ENCODE peak calls at places on chromosomes 4 and X, in six cellular contexts. X is sigmoid colon, A is heart left ventricle, P is upper lobe of left lung, G is transverse colon, Y is uterus. U is an unnamed sample.

GRCh38 chr4:63786181-63786580 is 623.1 kb downstream of the TECRL start:
- DNase-seq in Y (no peak), P (no peak), A (no peak), G (no peak), X (no peak), U (no peak)

GRCh38 chr4:125703443-125703842 is 388.7 kb downstream of the FAT4 start:
- DNase-seq in A (no peak), G (no peak), X (no peak), Y (no peak), P (no peak), U (no peak)

GRCh38 chrX:110004210-110004609 is 1.3 kb downstream of the TMEM164 start:
- DNase-seq in G (peak; percentile 80), P (peak; percentile 72), X (no peak), Y (no peak), A (peak; percentile 36), U (no peak)

GRCh38 chrX:154376768-154377167 is 2.3 kb upstream of the EMD start:
- DNase-seq in X (peak; percentile 91), A (no peak), P (no peak), G (no peak), Y (peak; percentile 74), U (no peak)

GRCh38 chr4:56544573-56545131 is 39.1 kb downstream of the ARL9 start:
- DNase-seq in G (peak; percentile 88), Y (peak; percentile 93), P (peak; percentile 88), A (peak; percentile 82), X (peak; percentile 93), U (peak; percentile 66)

GRCh38 chrX:352582-353314 is 34.0 kb downstream of the PPP2R3B start:
- DNase-seq in A (no peak), G (no peak), Y (no peak), X (peak; percentile 53), P (no peak), U (no peak)

GRCh38 chrX:128769511-128769910 is 717.3 kb upstream of the ACTRT1 start:
- DNase-seq in A (no peak), Y (no peak), P (no peak), X (no peak), G (no peak), U (no peak)

GRCh38 chrX:15947648-15948317 is 93.2 kb upstream of the AP1S2 start:
- DNase-seq in G (no peak), P (no peak), X (no peak), A (no peak), Y (no peak), U (peak; percentile 7)

GRCh38 chr4:123587983-123588494 is 191.4 kb downstream of the SPRY1 start:
- DNase-seq in A (peak; percentile 47), P (peak; percentile 30), X (peak; percentile 84), Y (peak; percentile 18), G (peak; percentile 76), U (peak; percentile 7)

GRCh38 chr4:3499710-3500109 is 32.5 kb downstream of the LRPAP1 start:
- DNase-seq in X (no peak), Y (no peak), P (no peak), A (no peak), G (no peak), U (no peak)

GRCh38 chr4:90190510-90190909 is 63.3 kb downstream of the CCSER1 start:
- DNase-seq in G (no peak), Y (no peak), P (no peak), A (no peak), X (no peak), U (no peak)

GRCh38 chr4:128166982-128167381 is 105.9 kb downstream of the LARP1B start:
- DNase-seq in G (no peak), A (no peak), Y (no peak), X (no peak), P (no peak), U (no peak)

GRCh38 chr4:33709247-33709646 is 2535.1 kb downstream of the ARAP2 start:
- DNase-seq in Y (no peak), P (no peak), X (no peak), G (no peak), A (no peak), U (no peak)

GRCh38 chr4:165379662-165380061 is 854 bp downstream of the CPE start:
- DNase-seq in Y (no peak), X (no peak), P (no peak), G (no peak), A (no peak), U (no peak)

GRCh38 chr4:86918539-86919072 is 16.2 kb upstream of the AFF1 start:
- DNase-seq in Y (no peak), P (no peak), G (no peak), X (no peak), A (no peak), U (no peak)

GRCh38 chr4:51825341-51825740 is 17.6 kb upstream of the DCUN1D4 start:
- DNase-seq in G (no peak), A (no peak), P (no peak), Y (no peak), X (no peak), U (no peak)

GRCh38 chr4:173365359-173365996 is 5.3 kb upstream of the SAP30 start:
- DNase-seq in G (peak; percentile 20), A (no peak), Y (no peak), P (no peak), X (peak; percentile 49), U (no peak)

GRCh38 chr4:128782875-128783614 is 26.5 kb upstream of the JADE1 start:
- DNase-seq in P (no peak), A (no peak), X (no peak), G (no peak), Y (peak; percentile 19), U (no peak)

GRCh38 chr4:109462802-109463201 is 29.2 kb downstream of the SEC24B start:
- DNase-seq in G (no peak), P (no peak), Y (no peak), A (no peak), X (no peak), U (no peak)

GRCh38 chr4:181944527-181944926 is 298.7 kb upstream of the TENM3 start:
- DNase-seq in X (no peak), A (no peak), P (no peak), G (no peak), Y (no peak), U (no peak)

GRCh38 chrX:147901476-147902126 is 10.1 kb upstream of the FMR1 start:
- DNase-seq in Y (no peak), A (no peak), P (no peak), G (no peak), X (no peak), U (no peak)

GRCh38 chrX:107775734-107776511 is at the start of gene TSC22D3:
- DNase-seq in A (peak; percentile 86), P (peak; percentile 89), G (peak; percentile 81), X (peak; percentile 94), Y (peak; percentile 74), U (peak; percentile 66)

GRCh38 chr4:56979674-56980073 is 978 bp downstream of the POLR2B start:
- DNase-seq in X (no peak), Y (no peak), G (peak; percentile 31), P (peak; percentile 46), A (no peak), U (no peak)

GRCh38 chrX:27915617-27916016 is 65.6 kb downstream of the DCAF8L1 start:
- DNase-seq in Y (no peak), P (peak; percentile 21), G (no peak), X (no peak), A (no peak), U (no peak)

GRCh38 chr4:155787113-155787710 is 28.4 kb downstream of the GUCY1B1 start:
- DNase-seq in P (no peak), Y (no peak), A (no peak), X (no peak), G (no peak), U (no peak)

GRCh38 chr4:145626623-145626982 is 7.4 kb downstream of the MMAA start:
- DNase-seq in P (no peak), G (no peak), A (no peak), X (no peak), Y (no peak), U (no peak)

GRCh38 chr4:159077702-159078495 is 25.0 kb upstream of the RAPGEF2 start:
- DNase-seq in G (no peak), P (no peak), A (no peak), Y (no peak), X (no peak), U (no peak)

GRCh38 chr4:85577307-85577706 is 102.4 kb downstream of the ARHGAP24 start:
- DNase-seq in X (no peak), A (no peak), P (no peak), Y (no peak), G (no peak), U (no peak)

GRCh38 chrX:68694429-68695205 is 47.2 kb downstream of the STARD8 start:
- DNase-seq in X (no peak), P (no peak), A (no peak), Y (no peak), G (no peak), U (peak; percentile 37)

GRCh38 chr4:89067407-89067806 is 10.4 kb upstream of the FAM13A start:
- DNase-seq in A (no peak), X (no peak), Y (no peak), P (no peak), G (no peak), U (no peak)

GRCh38 chrX:21930986-21931385 is 9.5 kb upstream of the SMS start:
- DNase-seq in P (no peak), Y (no peak), G (no peak), X (no peak), A (no peak), U (no peak)

GRCh38 chr4:53617101-53617680 is 25.9 kb upstream of the LNX1 start:
- DNase-seq in X (no peak), P (no peak), G (no peak), A (no peak), Y (no peak), U (no peak)

GRCh38 chr4:129362685-129363274 is 266.8 kb downstream of the C4orf33 start:
- DNase-seq in G (peak; percentile 51), Y (peak; percentile 18), A (peak; percentile 36), X (no peak), P (peak; percentile 41), U (peak; percentile 14)

DNA sequence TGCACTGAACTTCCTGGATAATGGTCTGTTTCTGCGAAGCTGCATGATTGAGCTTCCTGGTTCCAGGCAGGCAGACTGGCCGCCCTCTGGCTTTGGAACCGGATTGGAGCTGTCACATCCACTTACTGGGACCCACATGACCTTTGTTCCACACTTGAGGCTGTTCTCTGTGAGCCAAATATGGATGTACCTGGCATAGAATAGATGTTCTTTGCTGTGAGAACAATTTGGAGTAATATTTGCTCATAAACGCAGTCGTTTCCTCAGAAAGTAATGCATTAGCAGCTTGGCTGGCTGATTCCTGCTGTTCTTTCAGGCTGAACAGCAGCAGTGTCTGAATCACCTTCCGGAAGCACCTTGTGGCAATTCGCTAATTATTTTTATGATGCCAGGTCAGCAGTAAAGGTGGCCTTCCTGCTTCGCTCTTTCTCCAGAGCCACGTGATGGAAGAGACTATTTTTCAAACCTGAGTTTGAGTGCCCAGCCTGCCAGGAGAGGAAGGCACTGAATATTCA is 78.1 kb upstream of the BOD1L1 start:
- DNase-seq in P (peak; percentile 42), Y (no peak), A (peak; percentile 78), X (no peak), G (peak; percentile 61), U (peak; percentile 7)
- TF ChIP-seq POLR2A in P (no peak), Y (no peak), A (no peak), X (no peak), G (peak; percentile 35), U (no peak)

GRCh38 chr4:152258804-152259708 is 276.8 kb downstream of the FBXW7 start:
- DNase-seq in X (no peak), P (no peak), Y (no peak), G (no peak), A (no peak), U (no peak)
- TF ChIP-seq POLR2A in X (no peak), P (no peak), Y (no peak), G (no peak), A (no peak), U (no peak)

GRCh38 chr4:23881674-23882337 is 8.0 kb downstream of the PPARGC1A start:
- DNase-seq in Y (no peak), P (no peak), A (no peak), G (no peak), X (no peak), U (no peak)
- TF ChIP-seq POLR2A in Y (no peak), P (no peak), A (no peak), G (no peak), X (no peak), U (no peak)

GRCh38 chr4:18021470-18021719 is 160 bp downstream of the LCORL start:
- DNase-seq in P (no peak), G (no peak), X (no peak), Y (no peak), A (no peak), U (no peak)
- TF ChIP-seq POLR2A in P (peak; percentile 71), G (peak; percentile 77), X (no peak), Y (no peak), A (peak; percentile 83), U (no peak)

U was measured in H54.